ENCODE peak calls at places on chromosomes 13 and 19, in ten cellular contexts. B, M, A, O, C, J, Y, T, W and D are unnamed samples.

GRCh38 chr13:98265669-98266551 is 88.8 kb upstream of the RNF113B start:
- DNase-seq in B (no peak), M (peak), A (peak), O (no peak), C (peak), J (no peak), Y (no peak), T (no peak), W (peak), D (no peak)

GRCh38 chr19:848457-848921 is 3.6 kb upstream of the ELANE start:
- DNase-seq in B (no peak), M (no peak), A (no peak), O (no peak), C (no peak), J (no peak), Y (no peak), T (peak), W (no peak), D (no peak)

GRCh38 chr13:45373116-45373606 is 32.2 kb upstream of the TPT1 start:
- DNase-seq in B (no peak), M (no peak), A (no peak), O (no peak), C (no peak), J (no peak), Y (no peak), T (no peak), W (no peak), D (peak)

GRCh38 chr13:41064493-41064892 is 3.2 kb downstream of the WBP4 start:
- DNase-seq in B (no peak), M (no peak), A (peak), O (no peak), C (peak), J (no peak), Y (no peak), T (no peak), W (no peak), D (no peak)

GRCh38 chr19:15897026-15897737 is 692 bp downstream of the CYP4F2 start:
- DNase-seq in B (no peak), M (no peak), A (no peak), O (no peak), C (no peak), J (no peak), Y (no peak), T (no peak), W (no peak), D (no peak)

GRCh38 chr19:2150794-2151338 is 500 bp downstream of the AP3D1 start:
- DNase-seq in B (no peak), M (no peak), A (no peak), O (peak), C (no peak), J (peak), Y (peak), T (peak), W (no peak), D (no peak)

GRCh38 chr13:47039106-47039505 is 142.3 kb upstream of the HTR2A start:
- DNase-seq in B (no peak), M (no peak), A (peak), O (no peak), C (peak), J (no peak), Y (no peak), T (no peak), W (peak), D (no peak)

GRCh38 chr19:33902802-33903488 is 106.3 kb downstream of the KCTD15 start:
- DNase-seq in B (peak), M (no peak), A (no peak), O (no peak), C (no peak), J (peak), Y (no peak), T (no peak), W (no peak), D (no peak)

GRCh38 chr13:95628488-95628887 is 16.0 kb downstream of the DZIP1 start:
- DNase-seq in B (no peak), M (no peak), A (no peak), O (no peak), C (no peak), J (no peak), Y (no peak), T (no peak), W (no peak), D (no peak)

GRCh38 chr19:49339364-49340068 is 4.3 kb downstream of the CD37 start:
- DNase-seq in B (no peak), M (peak), A (peak), O (peak), C (peak), J (peak), Y (peak), T (peak), W (no peak), D (peak)

GRCh38 chr19:1512671-1513491 is at the start of gene ADAMTSL5:
- DNase-seq in B (peak), M (no peak), A (peak), O (peak), C (peak), J (peak), Y (no peak), T (peak), W (no peak), D (no peak)

GRCh38 chr13:23960566-23961156 is 63.4 kb upstream of the C1QTNF9B start:
- DNase-seq in B (peak), M (no peak), A (peak), O (no peak), C (peak), J (no peak), Y (no peak), T (no peak), W (no peak), D (no peak)

GRCh38 chr19:38362076-38362945 is 12.1 kb upstream of the PSMD8 start:
- DNase-seq in B (peak), M (peak), A (peak), O (peak), C (peak), J (peak), Y (peak), T (peak), W (no peak), D (no peak)

GRCh38 chr19:33676999-33677665 is 55.4 kb downstream of the CHST8 start:
- DNase-seq in B (no peak), M (no peak), A (no peak), O (no peak), C (no peak), J (no peak), Y (no peak), T (no peak), W (no peak), D (no peak)

GRCh38 chr13:39943711-39944110 is 288.2 kb downstream of the COG6 start:
- DNase-seq in B (no peak), M (no peak), A (peak), O (no peak), C (no peak), J (no peak), Y (no peak), T (no peak), W (no peak), D (no peak)

GRCh38 chr19:46614114-46614701 is 10.7 kb downstream of the PTGIR start:
- DNase-seq in B (peak), M (peak), A (peak), O (peak), C (peak), J (peak), Y (peak), T (peak), W (no peak), D (no peak)

GRCh38 chr19:19292607-19293006 is 19.5 kb upstream of the TM6SF2 start:
- DNase-seq in B (no peak), M (no peak), A (no peak), O (no peak), C (no peak), J (no peak), Y (no peak), T (no peak), W (no peak), D (no peak)

GRCh38 chr19:51531349-51532315 is at the start of gene SIGLEC6:
- DNase-seq in B (no peak), M (peak), A (no peak), O (peak), C (no peak), J (no peak), Y (no peak), T (peak), W (no peak), D (no peak)

GRCh38 chr13:50448535-50448981 is 394.9 kb downstream of the DLEU7 start:
- DNase-seq in B (no peak), M (no peak), A (no peak), O (no peak), C (no peak), J (no peak), Y (no peak), T (no peak), W (peak), D (no peak)

GRCh38 chr13:41858783-41859182 is 102.1 kb downstream of the VWA8 start:
- DNase-seq in B (no peak), M (no peak), A (no peak), O (no peak), C (peak), J (no peak), Y (no peak), T (no peak), W (no peak), D (no peak)

GRCh38 chr13:48066310-48066989 is 28.5 kb downstream of the MED4 start:
- DNase-seq in B (peak), M (no peak), A (peak), O (no peak), C (peak), J (no peak), Y (no peak), T (no peak), W (no peak), D (no peak)

GRCh38 chr13:34627499-34627898 is 314.6 kb upstream of the NBEA start:
- DNase-seq in B (peak), M (no peak), A (no peak), O (no peak), C (no peak), J (no peak), Y (no peak), T (no peak), W (no peak), D (no peak)

GRCh38 chr13:95784161-95784880 is 107.4 kb downstream of the DNAJC3 start:
- DNase-seq in B (peak), M (no peak), A (peak), O (no peak), C (peak), J (no peak), Y (no peak), T (no peak), W (peak), D (peak)

GRCh38 chr13:45811891-45812583 is 39.5 kb downstream of the SIAH3 start:
- DNase-seq in B (no peak), M (no peak), A (peak), O (no peak), C (no peak), J (no peak), Y (peak), T (no peak), W (no peak), D (no peak)

GRCh38 chr13:42600943-42601342 is 27.0 kb downstream of the TNFSF11 start:
- DNase-seq in B (no peak), M (no peak), A (peak), O (no peak), C (no peak), J (no peak), Y (no peak), T (no peak), W (no peak), D (no peak)

GRCh38 chr13:97191143-97191542 is 31.0 kb upstream of the MBNL2 start:
- DNase-seq in B (no peak), M (no peak), A (no peak), O (no peak), C (no peak), J (peak), Y (no peak), T (no peak), W (no peak), D (no peak)

GRCh38 chr19:37932985-37933953 is 26.3 kb downstream of the SIPA1L3 start:
- DNase-seq in B (peak), M (no peak), A (peak), O (no peak), C (peak), J (no peak), Y (no peak), T (no peak), W (peak), D (no peak)

GRCh38 chr13:25232937-25233515 is 54.3 kb downstream of the MTMR6 start:
- DNase-seq in B (peak), M (no peak), A (peak), O (no peak), C (peak), J (peak), Y (no peak), T (no peak), W (no peak), D (peak)

GRCh38 chr13:24313449-24313848 is 4.1 kb downstream of the C1QTNF9 start:
- DNase-seq in B (peak), M (no peak), A (no peak), O (no peak), C (peak), J (no peak), Y (no peak), T (no peak), W (no peak), D (no peak)

GRCh38 chr13:81395368-81395767 is 1054.4 kb upstream of the SPRY2 start:
- DNase-seq in B (no peak), M (no peak), A (no peak), O (no peak), C (no peak), J (peak), Y (no peak), T (no peak), W (no peak), D (no peak)

GRCh38 chr13:31882794-31883193 is 143.5 kb downstream of the RXFP2 start:
- DNase-seq in B (no peak), M (no peak), A (no peak), O (no peak), C (no peak), J (no peak), Y (no peak), T (no peak), W (no peak), D (no peak)

GRCh38 chr13:28012896-28013295 is 24.4 kb upstream of the URAD start:
- DNase-seq in B (no peak), M (no peak), A (no peak), O (no peak), C (no peak), J (no peak), Y (no peak), T (no peak), W (no peak), D (no peak)

GRCh38 chr19:38224014-38224862 is at the start of gene DPF1:
- DNase-seq in B (peak), M (no peak), A (peak), O (no peak), C (peak), J (peak), Y (no peak), T (peak), W (no peak), D (peak)

GRCh38 chr19:8881512-8881911 is 49.3 kb downstream of the MBD3L1 start:
- DNase-seq in B (no peak), M (no peak), A (no peak), O (no peak), C (no peak), J (no peak), Y (no peak), T (no peak), W (no peak), D (no peak)

GRCh38 chr13:61954092-61954491 is 538.4 kb upstream of the PCDH20 start:
- DNase-seq in B (peak), M (no peak), A (peak), O (no peak), C (peak), J (no peak), Y (no peak), T (no peak), W (no peak), D (peak)

DNA sequence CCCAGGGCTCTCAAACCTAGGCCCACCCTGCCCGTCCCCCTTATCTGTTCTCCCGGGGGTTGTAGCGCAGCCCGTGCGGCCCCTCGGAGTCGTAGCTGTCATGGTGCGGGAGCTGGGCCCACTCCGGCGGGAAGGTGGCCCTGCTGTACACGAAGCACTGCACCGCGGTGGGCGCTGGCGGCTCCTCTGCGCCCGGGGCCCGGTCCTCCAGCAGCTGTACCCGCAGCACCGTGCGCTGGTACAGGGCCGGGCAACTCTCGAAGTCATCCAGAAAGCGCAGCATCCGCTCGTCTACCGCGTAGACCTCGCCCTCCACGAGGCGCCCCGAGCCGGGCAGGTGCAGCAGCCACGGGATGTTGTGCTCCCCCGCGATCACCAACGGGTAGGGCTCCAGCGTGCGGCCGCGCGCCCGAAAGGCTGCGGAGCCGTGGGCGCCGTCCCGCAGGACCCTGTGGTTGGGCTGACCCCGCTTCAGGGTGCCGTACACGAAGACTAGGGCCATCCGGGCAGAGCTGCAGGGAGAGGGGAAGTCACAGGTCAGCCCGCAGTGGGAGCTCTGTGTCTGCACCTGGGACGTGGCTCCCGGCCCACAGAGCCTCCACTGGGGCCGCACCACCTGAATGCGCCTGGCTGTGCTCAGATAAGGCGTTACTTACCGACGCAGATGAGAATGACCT is 56.4 kb downstream of the GGACT start:
- DNase-seq in B (no peak), M (no peak), A (no peak), O (no peak), C (no peak), J (no peak), Y (no peak), T (no peak), W (no peak), D (no peak)
- H3K4me3 ChIP-seq in B (no peak), M (no peak), A (no peak), O (no peak), C (no peak), J (no peak), Y (no peak), T (no peak), W (no peak), D (no peak)

DNA sequence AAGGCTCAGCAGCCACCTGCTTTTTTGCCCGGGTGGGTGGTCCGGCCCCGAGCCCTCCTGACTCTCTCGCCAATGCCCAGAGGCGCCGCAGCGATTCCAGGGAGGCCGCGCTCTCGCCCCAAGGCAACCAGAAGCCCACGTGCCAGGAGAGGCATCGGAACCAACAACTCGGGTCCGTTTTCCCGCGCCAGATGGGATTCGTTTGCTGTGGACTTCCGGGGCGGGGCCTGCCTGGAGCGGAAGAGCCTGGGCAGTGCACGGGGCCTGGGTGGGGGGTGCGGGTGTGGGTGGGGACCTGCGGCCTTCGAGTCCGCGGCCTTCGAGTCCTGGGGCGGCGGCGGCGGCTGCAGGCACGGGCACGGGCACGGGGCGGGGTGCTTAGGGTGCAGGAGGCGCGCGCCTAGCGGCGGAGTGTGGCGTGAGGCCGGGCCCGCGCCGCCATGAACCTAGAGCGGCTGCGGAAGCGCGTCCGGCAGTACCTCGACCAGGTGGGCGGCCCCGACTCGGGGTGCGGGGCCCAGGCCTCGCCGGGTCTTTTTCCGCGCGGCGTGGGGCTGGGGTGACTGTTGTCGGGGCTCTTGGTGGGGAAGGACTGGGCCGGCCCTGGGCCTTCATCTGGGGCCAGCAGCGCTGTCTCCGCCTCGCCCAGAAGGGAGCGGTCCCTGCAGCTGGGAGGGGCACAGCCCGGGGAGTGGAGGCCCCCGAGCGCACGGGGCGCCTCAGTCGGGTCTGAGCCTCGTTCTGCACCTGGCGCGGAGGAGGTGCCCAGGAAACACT is at the start of gene CDC16:
- DNase-seq in B (peak), M (peak), A (peak), O (peak), C (peak), J (peak), Y (peak), T (peak), W (peak), D (peak)
- TF ChIP-seq CTCF in B (no peak), M (no peak), A (no peak), O (no peak), C (no peak), J (no peak), Y (no peak), T (peak), W (no peak), D (no peak)

GRCh38 chr13:101946411-101946810 is 455.4 kb downstream of the FGF14 start:
- DNase-seq in B (no peak), M (no peak), A (no peak), O (no peak), C (no peak), J (no peak), Y (no peak), T (no peak), W (no peak), D (no peak)
- H3K4me3 ChIP-seq in B (no peak), M (no peak), A (no peak), O (no peak), C (no peak), J (no peak), Y (no peak), T (no peak), W (no peak), D (no peak)

GRCh38 chr19:40234429-40235237 is 8.1 kb upstream of the CCNP start:
- DNase-seq in B (no peak), M (no peak), A (no peak), O (no peak), C (no peak), J (no peak), Y (no peak), T (no peak), W (no peak), D (no peak)

GRCh38 chr19:40236366-40236765 is 9.9 kb upstream of the CCNP start:
- DNase-seq in B (no peak), M (no peak), A (no peak), O (no peak), C (no peak), J (no peak), Y (no peak), T (no peak), W (no peak), D (no peak)

GRCh38 chr19:40233811-40234389 is 7.4 kb upstream of the CCNP start:
- DNase-seq in B (no peak), M (no peak), A (no peak), O (no peak), C (no peak), J (no peak), Y (no peak), T (no peak), W (no peak), D (no peak)

GRCh38 chr19:40236026-40236355 is 9.5 kb upstream of the CCNP start:
- DNase-seq in B (no peak), M (no peak), A (no peak), O (no peak), C (no peak), J (no peak), Y (no peak), T (no peak), W (no peak), D (no peak)

DNA sequence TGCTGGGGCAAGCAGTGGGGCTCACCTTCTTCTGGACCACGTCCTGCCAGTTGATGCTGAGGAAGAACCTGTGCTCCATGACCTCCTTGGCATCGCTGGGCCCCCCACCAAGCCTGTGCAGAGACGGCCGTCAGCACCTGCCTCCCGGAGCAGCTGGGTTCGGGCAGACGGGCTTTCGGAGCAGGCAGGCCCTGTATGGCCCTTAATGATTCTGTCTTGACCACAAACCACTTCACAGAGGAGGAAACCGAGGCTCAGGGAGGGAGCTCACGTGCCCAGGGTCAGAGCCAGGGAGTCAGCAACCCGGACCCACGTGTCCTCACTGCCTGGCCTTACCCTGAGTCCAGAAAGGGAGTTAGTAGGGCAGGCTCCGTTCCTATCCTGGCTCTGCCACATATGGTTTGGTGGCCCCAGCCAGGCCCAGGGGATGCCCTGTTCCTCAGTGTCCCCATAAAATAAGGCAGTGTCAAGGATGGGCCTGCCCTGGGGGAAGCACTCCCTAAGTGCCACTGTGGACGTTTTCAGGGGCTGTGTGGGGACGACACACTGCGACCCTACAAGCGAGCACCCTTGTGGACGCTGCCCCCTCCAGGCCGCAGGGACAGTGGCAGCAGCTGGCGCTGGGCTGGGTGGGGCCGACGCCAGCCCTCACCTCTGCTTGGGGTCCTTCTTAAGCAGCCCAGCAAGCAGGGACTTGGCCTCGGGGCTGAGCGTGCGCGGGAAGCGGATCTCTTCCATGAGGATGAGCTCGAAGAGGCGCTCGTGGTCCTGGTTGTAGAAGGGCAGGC is 8.9 kb upstream of the CCNP start:
- DNase-seq in B (no peak), M (no peak), A (no peak), O (no peak), C (no peak), J (peak), Y (no peak), T (no peak), W (no peak), D (no peak)
- TF ChIP-seq CTCF in B (peak), M (no peak), A (no peak), O (no peak), C (peak), J (peak), Y (no peak), T (no peak), W (peak), D (peak)